ENCODE peak calls at places on chromosomes 5 and 9, in six cellular contexts. T is AG09319, Y is stomach, H is dorsolateral prefrontal cortex, M is ovary, I is type B pancreatic cell. R is an unnamed sample.

GRCh38 chr5:1420211-1421195 is 24.7 kb downstream of the SLC6A3 start:
- DNase-seq in T (no peak), Y (no peak), H (peak), M (no peak), I (no peak), R (no peak)

GRCh38 chr5:172598251-172599203 is 42.5 kb upstream of the NEURL1B start:
- DNase-seq in T (no peak), Y (no peak), H (no peak), M (peak), I (no peak), R (no peak)

GRCh38 chr5:50663636-50664035 is 2.8 kb upstream of the PARP8 start:
- DNase-seq in T (no peak), Y (peak), H (no peak), M (no peak), I (no peak), R (no peak)

GRCh38 chr5:149448831-149449714 is 70.0 kb upstream of the IL17B start:
- DNase-seq in T (no peak), Y (no peak), H (no peak), M (no peak), I (no peak), R (no peak)

GRCh38 chr9:91740713-91741112 is 209.3 kb downstream of the ROR2 start:
- DNase-seq in T (no peak), Y (no peak), H (no peak), M (peak), I (peak), R (no peak)

GRCh38 chr5:90182726-90183125 is 226.8 kb downstream of the CETN3 start:
- DNase-seq in T (no peak), Y (no peak), H (no peak), M (no peak), I (no peak), R (no peak)

GRCh38 chr5:9557696-9558095 is 11.8 kb upstream of the SEMA5A start:
- DNase-seq in T (no peak), Y (no peak), H (no peak), M (no peak), I (no peak), R (no peak)

GRCh38 chr5:148805323-148806290 is 20.8 kb upstream of the ADRB2 start:
- DNase-seq in T (no peak), Y (no peak), H (no peak), M (no peak), I (no peak), R (peak)

GRCh38 chr9:134136117-134136996 is 475 bp downstream of the WDR5 start:
- DNase-seq in T (no peak), Y (no peak), H (no peak), M (peak), I (no peak), R (peak)

GRCh38 chr5:122846051-122846567 is 696 bp downstream of the SNX24 start:
- DNase-seq in T (no peak), Y (no peak), H (no peak), M (no peak), I (no peak), R (peak)

GRCh38 chr5:68087866-68088265 is 127.7 kb upstream of the PIK3R1 start:
- DNase-seq in T (no peak), Y (peak), H (no peak), M (peak), I (no peak), R (no peak)

GRCh38 chr5:111235635-111236034 is 11.5 kb downstream of the CAMK4 start:
- DNase-seq in T (no peak), Y (no peak), H (no peak), M (no peak), I (no peak), R (no peak)

GRCh38 chr9:117135481-117135880 is 279.4 kb downstream of the ASTN2 start:
- DNase-seq in T (no peak), Y (no peak), H (no peak), M (no peak), I (no peak), R (no peak)

GRCh38 chr9:127229691-127230417 is 34.7 kb upstream of the GARNL3 start:
- DNase-seq in T (no peak), Y (no peak), H (no peak), M (no peak), I (no peak), R (no peak)

GRCh38 chr9:110571801-110572490 is 7.6 kb downstream of the SVEP1 start:
- DNase-seq in T (no peak), Y (no peak), H (no peak), M (no peak), I (no peak), R (no peak)

GRCh38 chr5:7397935-7398334 is 2.0 kb downstream of the ADCY2 start:
- DNase-seq in T (no peak), Y (no peak), H (no peak), M (no peak), I (no peak), R (no peak)

GRCh38 chr9:4987996-4988421 is 2.9 kb downstream of the JAK2 start:
- DNase-seq in T (peak), Y (peak), H (peak), M (peak), I (no peak), R (peak)

GRCh38 chr5:137843676-137844284 is 23.9 kb upstream of the MYOT start:
- DNase-seq in T (no peak), Y (no peak), H (no peak), M (no peak), I (no peak), R (no peak)

GRCh38 chr9:91239367-91240111 is 122.2 kb downstream of the AUH start:
- DNase-seq in T (no peak), Y (no peak), H (no peak), M (no peak), I (no peak), R (no peak)

GRCh38 chr5:126234563-126235195 is 188.5 kb upstream of the GRAMD2B start:
- DNase-seq in T (no peak), Y (no peak), H (no peak), M (no peak), I (no peak), R (peak)

GRCh38 chr5:80707645-80708044 is 52.9 kb upstream of the DHFR start:
- DNase-seq in T (no peak), Y (no peak), H (no peak), M (no peak), I (no peak), R (no peak)

GRCh38 chr9:10052916-10053315 is 559.9 kb downstream of the PTPRD start:
- DNase-seq in T (no peak), Y (no peak), H (no peak), M (no peak), I (no peak), R (no peak)

GRCh38 chr5:5523066-5523505 is 100.6 kb downstream of the ICE1 start:
- DNase-seq in T (no peak), Y (no peak), H (no peak), M (no peak), I (no peak), R (peak)

GRCh38 chr5:73213566-73213998 is 40.6 kb downstream of the TMEM174 start:
- DNase-seq in T (no peak), Y (no peak), H (no peak), M (no peak), I (no peak), R (no peak)

GRCh38 chr9:69047331-69047730 is 11.8 kb downstream of the FXN start:
- DNase-seq in T (no peak), Y (no peak), H (no peak), M (no peak), I (no peak), R (no peak)

GRCh38 chr5:134438641-134439621 is 27.2 kb upstream of the CDKN2AIPNL start:
- DNase-seq in T (peak), Y (peak), H (no peak), M (peak), I (no peak), R (no peak)
- TF ChIP-seq CTCF in T (no peak), Y (no peak), H (no peak), M (no peak), I (no peak), R (no peak)

GRCh38 chr5:38756068-38756467 is 89.7 kb upstream of the OSMR start:
- DNase-seq in T (no peak), Y (no peak), H (no peak), M (no peak), I (no peak), R (no peak)

GRCh38 chr5:38753776-38754175 is 92.0 kb upstream of the OSMR start:
- DNase-seq in T (no peak), Y (no peak), H (no peak), M (no peak), I (no peak), R (no peak)

GRCh38 chr5:38752622-38753021 is 93.2 kb upstream of the OSMR start:
- DNase-seq in T (no peak), Y (no peak), H (no peak), M (no peak), I (no peak), R (no peak)

GRCh38 chr5:38757451-38758245 is 88.2 kb upstream of the OSMR start:
- DNase-seq in T (no peak), Y (no peak), H (no peak), M (no peak), I (no peak), R (no peak)

GRCh38 chr5:38755171-38755570 is 90.6 kb upstream of the OSMR start:
- DNase-seq in T (no peak), Y (no peak), H (no peak), M (no peak), I (no peak), R (no peak)
- TF ChIP-seq CTCF in T (no peak), Y (no peak), H (no peak), M (no peak), I (peak), R (no peak)

GRCh38 chr9:34863426-34863825 is 94.7 kb upstream of the PHF24 start:
- DNase-seq in T (no peak), Y (no peak), H (no peak), M (no peak), I (no peak), R (no peak)
- TF ChIP-seq CTCF in T (no peak), Y (no peak), H (no peak), M (no peak), I (no peak), R (no peak)

DNA sequence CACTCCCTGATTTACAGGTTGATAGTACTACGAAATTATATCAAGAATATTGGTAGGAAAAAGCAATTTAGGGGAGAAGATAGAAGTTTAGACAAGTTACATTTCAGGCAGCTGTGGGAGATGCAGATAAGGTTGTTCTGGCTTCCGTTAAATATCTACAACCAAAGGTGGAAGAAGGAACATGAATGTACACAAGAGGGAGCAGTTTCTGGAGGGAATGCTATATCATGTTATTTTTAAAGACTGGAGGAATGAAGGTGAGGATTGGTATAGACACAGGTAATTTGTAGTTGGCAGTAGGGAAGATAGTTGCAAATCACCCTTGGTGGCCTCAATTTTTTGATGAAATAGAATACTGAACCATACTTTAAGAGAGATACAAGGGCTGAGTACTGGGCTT is 187.3 kb upstream of the NMUR2 start:
- DNase-seq in T (no peak), Y (no peak), H (no peak), M (no peak), I (no peak), R (no peak)
- TF ChIP-seq CTCF in T (no peak), Y (no peak), H (no peak), M (no peak), I (peak), R (no peak)

DNA sequence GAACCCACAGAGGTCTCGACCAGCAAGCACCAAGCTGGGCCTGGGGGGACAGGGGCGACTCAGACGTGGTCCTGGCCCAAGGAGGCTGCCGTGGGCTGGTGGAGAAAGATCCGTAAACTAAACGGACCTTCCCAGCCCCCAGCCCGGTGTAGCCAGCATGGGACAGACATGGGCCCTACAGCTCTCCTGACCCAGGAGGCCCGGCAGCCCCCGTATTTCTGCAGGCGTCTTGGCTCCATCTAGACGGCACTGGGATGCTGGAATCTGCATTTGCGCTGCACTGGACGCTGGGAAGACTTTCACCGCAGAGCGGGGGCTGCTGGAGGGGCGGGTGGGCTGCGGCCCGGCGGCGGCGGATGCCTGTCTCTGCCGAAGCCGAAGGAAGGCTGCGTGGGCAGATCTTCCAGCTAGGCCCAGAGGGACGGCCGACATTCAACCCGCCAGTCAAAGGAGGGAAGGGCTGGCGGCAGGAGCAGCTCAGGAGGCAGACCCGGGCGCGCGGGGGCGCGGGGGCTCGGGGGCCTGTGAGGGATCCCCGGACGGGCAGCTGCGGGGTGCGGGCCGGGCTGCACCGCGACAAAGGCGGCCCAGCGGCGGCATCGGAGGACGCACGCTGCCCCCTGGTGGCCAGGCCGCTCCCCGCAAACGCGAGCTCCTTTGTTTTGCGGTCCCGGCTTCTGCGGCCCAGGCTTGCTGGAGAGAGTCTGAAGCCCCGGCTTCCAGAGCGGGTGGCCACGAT is 266.2 kb downstream of the NSG2 start:
- DNase-seq in T (no peak), Y (peak), H (peak), M (peak), I (peak), R (peak)
- TF ChIP-seq CTCF in T (peak), Y (peak), H (peak), M (peak), I (peak), R (peak)

DNA sequence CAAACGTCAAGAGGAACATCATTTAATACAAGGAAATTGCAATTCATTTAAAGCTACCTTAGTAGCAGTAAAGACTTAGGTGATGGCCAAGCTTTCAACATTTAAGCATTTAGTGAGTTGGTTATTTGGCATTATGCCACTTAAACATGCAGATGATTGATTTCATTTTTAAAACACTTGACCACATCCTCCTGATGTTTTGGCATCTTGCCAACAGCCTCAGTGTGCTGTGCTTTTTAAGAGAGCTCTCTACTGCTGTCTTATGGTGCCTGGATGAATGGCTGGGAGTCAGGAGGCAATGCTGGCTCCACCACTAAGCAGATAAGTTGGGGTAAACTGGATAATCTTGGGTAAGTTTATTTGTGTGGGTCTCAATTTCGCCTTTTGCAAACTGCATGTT is 364.5 kb downstream of the MAN2A1 start:
- DNase-seq in T (no peak), Y (peak), H (no peak), M (no peak), I (no peak), R (peak)
- TF ChIP-seq CTCF in T (no peak), Y (no peak), H (no peak), M (no peak), I (no peak), R (no peak)

GRCh38 chr9:123942542-123942941 is 12.6 kb upstream of the DENND1A start:
- DNase-seq in T (no peak), Y (peak), H (no peak), M (no peak), I (no peak), R (no peak)

GRCh38 chr9:123938401-123938800 is 8.5 kb upstream of the DENND1A start:
- DNase-seq in T (no peak), Y (no peak), H (no peak), M (no peak), I (no peak), R (no peak)

GRCh38 chr9:123943671-123944070 is 13.7 kb upstream of the DENND1A start:
- DNase-seq in T (no peak), Y (no peak), H (no peak), M (no peak), I (no peak), R (no peak)

GRCh38 chr9:123941535-123942070 is 11.7 kb upstream of the DENND1A start:
- DNase-seq in T (no peak), Y (no peak), H (no peak), M (no peak), I (no peak), R (no peak)

GRCh38 chr9:123940721-123941534 is 11.0 kb upstream of the DENND1A start:
- DNase-seq in T (no peak), Y (no peak), H (no peak), M (no peak), I (no peak), R (peak)
- TF ChIP-seq CTCF in T (no peak), Y (no peak), H (no peak), M (no peak), I (peak), R (no peak)

GRCh38 chr9:108864446-108864845 is 2.4 kb downstream of the ACTL7A start:
- DNase-seq in T (no peak), Y (no peak), H (no peak), M (no peak), I (no peak), R (no peak)
- TF ChIP-seq CTCF in T (no peak), Y (no peak), H (no peak), M (no peak), I (peak), R (no peak)

DNA sequence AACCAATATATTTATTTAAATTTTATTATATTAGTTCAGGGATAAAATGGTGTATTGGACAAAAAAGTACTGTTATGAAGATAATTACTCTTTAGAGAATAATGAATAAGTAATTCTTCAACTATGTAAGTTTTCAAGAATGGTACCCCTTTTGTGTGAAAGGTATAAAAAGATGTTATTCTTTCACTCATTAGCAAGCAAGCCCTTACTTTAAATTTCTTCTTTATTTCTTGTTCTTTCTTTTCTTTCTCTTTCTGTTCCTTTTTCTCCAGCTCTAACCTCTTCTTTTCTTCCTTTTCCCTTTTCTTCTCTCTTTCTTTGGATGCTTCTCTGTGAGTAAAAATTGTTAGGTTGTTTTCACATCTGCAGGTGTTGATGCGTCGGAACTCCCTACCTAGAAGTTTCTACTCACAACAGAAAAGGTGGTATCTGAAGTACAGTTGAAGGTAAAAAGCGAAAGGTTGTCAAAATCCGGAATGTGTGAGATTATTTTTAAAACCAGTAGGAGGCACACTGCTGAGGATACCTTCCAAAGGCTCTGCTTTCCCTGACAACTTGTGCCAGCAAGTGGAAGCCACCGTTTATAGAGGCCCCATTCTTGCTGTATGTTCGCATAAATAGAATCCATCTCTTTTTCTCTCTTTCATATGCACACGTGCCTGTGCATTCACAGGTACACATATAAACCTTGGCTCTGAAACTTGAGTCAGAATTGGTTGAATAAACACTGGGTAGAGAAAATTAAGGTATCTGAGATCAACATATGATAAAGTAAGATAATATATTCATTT is 63.4 kb upstream of the RICTOR start:
- DNase-seq in T (no peak), Y (no peak), H (no peak), M (no peak), I (no peak), R (no peak)
- TF ChIP-seq CTCF in T (no peak), Y (no peak), H (no peak), M (no peak), I (peak), R (no peak)

GRCh38 chr9:137461663-137462395 is 2.7 kb upstream of the NSMF start:
- DNase-seq in T (no peak), Y (peak), H (no peak), M (peak), I (no peak), R (peak)
- TF ChIP-seq CTCF in T (no peak), Y (no peak), H (no peak), M (no peak), I (peak), R (no peak)